ENCODE peak calls at places on chromosome 12, in five cellular contexts. One of them, this sample, is unnamed.

GRCh38 chr12:80701388-80701787 is 6.0 kb upstream of the MYF6 start:
- DNase-seq in kidney epithelial cell: no peak
- DNase-seq in GM23338: no peak
- DNase-seq in uterus: no peak
- DNase-seq in body of pancreas: no peak
- DNase-seq in this sample: no peak

GRCh38 chr12:47277972-47278448 is 198.3 kb upstream of the AMIGO2 start:
- DNase-seq in kidney epithelial cell: peak; percentile 90
- DNase-seq in GM23338: no peak
- DNase-seq in uterus: no peak
- DNase-seq in body of pancreas: no peak
- DNase-seq in this sample: no peak

GRCh38 chr12:5377997-5378596 is 53.8 kb upstream of the NTF3 start:
- DNase-seq in kidney epithelial cell: peak; percentile 39
- DNase-seq in GM23338: no peak
- DNase-seq in uterus: peak; percentile 65
- DNase-seq in body of pancreas: no peak
- DNase-seq in this sample: no peak

GRCh38 chr12:51520576-51521325 is 70.3 kb upstream of the SCN8A start:
- DNase-seq in kidney epithelial cell: no peak
- DNase-seq in GM23338: peak; percentile 79
- DNase-seq in uterus: no peak
- DNase-seq in body of pancreas: no peak
- DNase-seq in this sample: peak; percentile 82

GRCh38 chr12:123132951-123133619 is 17.8 kb downstream of the PITPNM2 start:
- DNase-seq in kidney epithelial cell: no peak
- DNase-seq in GM23338: no peak
- DNase-seq in uterus: no peak
- DNase-seq in body of pancreas: no peak
- DNase-seq in this sample: no peak

GRCh38 chr12:52425466-52425865 is 8.7 kb downstream of the KRT75 start:
- DNase-seq in kidney epithelial cell: no peak
- DNase-seq in GM23338: no peak
- DNase-seq in uterus: no peak
- DNase-seq in body of pancreas: no peak
- DNase-seq in this sample: no peak

GRCh38 chr12:102169922-102170698 is 27.5 kb downstream of the PMCH start:
- DNase-seq in kidney epithelial cell: no peak
- DNase-seq in GM23338: peak; percentile 59
- DNase-seq in uterus: no peak
- DNase-seq in body of pancreas: peak; percentile 16
- DNase-seq in this sample: peak; percentile 23

GRCh38 chr12:123083661-123084571 is 67.0 kb downstream of the PITPNM2 start:
- DNase-seq in kidney epithelial cell: no peak
- DNase-seq in GM23338: no peak
- DNase-seq in uterus: no peak
- DNase-seq in body of pancreas: no peak
- DNase-seq in this sample: no peak

GRCh38 chr12:91704446-91704845 is 441.2 kb downstream of the BTG1 start:
- DNase-seq in kidney epithelial cell: no peak
- DNase-seq in GM23338: no peak
- DNase-seq in uterus: no peak
- DNase-seq in body of pancreas: no peak
- DNase-seq in this sample: no peak

GRCh38 chr12:56413392-56413791 is 35.8 kb downstream of the TIMELESS start:
- DNase-seq in kidney epithelial cell: no peak
- DNase-seq in GM23338: peak; percentile 40
- DNase-seq in uterus: no peak
- DNase-seq in body of pancreas: peak; percentile 87
- DNase-seq in this sample: peak; percentile 65

GRCh38 chr12:110647669-110648068 is 33.7 kb downstream of the TCTN1 start:
- DNase-seq in kidney epithelial cell: no peak
- DNase-seq in GM23338: no peak
- DNase-seq in uterus: no peak
- DNase-seq in body of pancreas: no peak
- DNase-seq in this sample: no peak

GRCh38 chr12:79655036-79655435 is 35.7 kb downstream of the PAWR start:
- DNase-seq in kidney epithelial cell: no peak
- DNase-seq in GM23338: peak; percentile 66
- DNase-seq in uterus: no peak
- DNase-seq in body of pancreas: no peak
- DNase-seq in this sample: peak; percentile 19

GRCh38 chr12:63151898-63152700 is 1.1 kb upstream of the AVPR1A start:
- DNase-seq in kidney epithelial cell: peak; percentile 18
- DNase-seq in GM23338: peak; percentile 89
- DNase-seq in uterus: peak; percentile 39
- DNase-seq in body of pancreas: peak; percentile 54
- DNase-seq in this sample: peak; percentile 69
- H3K4me3 ChIP-seq in kidney epithelial cell: peak overlapping the region; percentile 32
- H3K4me3 ChIP-seq in GM23338: peak overlapping the region; percentile 78
- H3K4me3 ChIP-seq in uterus: peak overlapping the region; percentile 47
- H3K4me3 ChIP-seq in body of pancreas: no peak overlapping the region
- H3K4me3 ChIP-seq in this sample: peak overlapping the region; percentile 49

DNA sequence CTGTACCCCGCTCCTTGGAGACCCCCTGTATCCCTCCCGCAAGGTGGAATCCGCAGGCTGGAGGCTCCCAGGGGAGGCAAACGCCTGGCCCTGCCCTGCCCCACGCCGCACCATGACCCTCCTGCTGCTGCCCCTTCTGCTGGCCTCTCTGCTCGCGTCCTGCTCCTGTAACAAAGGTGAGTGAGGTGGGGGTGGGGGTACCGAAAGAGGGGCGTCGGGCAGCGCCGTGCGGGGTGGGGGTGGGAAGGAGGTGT is 293 bp downstream of the CLSTN3 start:
- DNase-seq in kidney epithelial cell: no peak
- DNase-seq in GM23338: peak; percentile 43
- DNase-seq in uterus: no peak
- DNase-seq in body of pancreas: no peak
- DNase-seq in this sample: no peak
- H3K27me3 ChIP-seq in kidney epithelial cell: no peaks in the 10 kb centered on the region
- H3K27me3 ChIP-seq in GM23338: no peaks in the 10 kb centered on the region
- H3K27me3 ChIP-seq in uterus: no peaks in the 10 kb centered on the region
- H3K27me3 ChIP-seq in body of pancreas: no peaks in the 10 kb centered on the region
- H3K27me3 ChIP-seq in this sample: peaks cover 22% of the 10 kb centered on the region

GRCh38 chr12:62947364-62947763 is 12.4 kb upstream of the PPM1H start:
- DNase-seq in kidney epithelial cell: no peak
- DNase-seq in GM23338: no peak
- DNase-seq in uterus: no peak
- DNase-seq in body of pancreas: no peak
- DNase-seq in this sample: no peak
- H3K4me3 ChIP-seq in kidney epithelial cell: no peak overlapping the region
- H3K4me3 ChIP-seq in GM23338: no peak overlapping the region
- H3K4me3 ChIP-seq in uterus: no peak overlapping the region
- H3K4me3 ChIP-seq in body of pancreas: no peak overlapping the region
- H3K4me3 ChIP-seq in this sample: no peak overlapping the region

GRCh38 chr12:114668151-114668891 is 15.7 kb downstream of the TBX3 start:
- DNase-seq in kidney epithelial cell: peak; percentile 41
- DNase-seq in GM23338: peak; percentile 93
- DNase-seq in uterus: peak; percentile 85
- DNase-seq in body of pancreas: peak; percentile 82
- DNase-seq in this sample: peak; percentile 92

GRCh38 chr12:114668905-114669304 is 15.1 kb downstream of the TBX3 start:
- DNase-seq in kidney epithelial cell: no peak
- DNase-seq in GM23338: peak; percentile 55
- DNase-seq in uterus: peak; percentile 56
- DNase-seq in body of pancreas: no peak
- DNase-seq in this sample: no peak

GRCh38 chr12:114667669-114668150 is 16.3 kb downstream of the TBX3 start:
- DNase-seq in kidney epithelial cell: no peak
- DNase-seq in GM23338: no peak
- DNase-seq in uterus: no peak
- DNase-seq in body of pancreas: no peak
- DNase-seq in this sample: no peak

GRCh38 chr12:114665411-114666181 is 18.4 kb downstream of the TBX3 start:
- DNase-seq in kidney epithelial cell: no peak
- DNase-seq in GM23338: peak; percentile 65
- DNase-seq in uterus: no peak
- DNase-seq in body of pancreas: no peak
- DNase-seq in this sample: peak; percentile 77

DNA sequence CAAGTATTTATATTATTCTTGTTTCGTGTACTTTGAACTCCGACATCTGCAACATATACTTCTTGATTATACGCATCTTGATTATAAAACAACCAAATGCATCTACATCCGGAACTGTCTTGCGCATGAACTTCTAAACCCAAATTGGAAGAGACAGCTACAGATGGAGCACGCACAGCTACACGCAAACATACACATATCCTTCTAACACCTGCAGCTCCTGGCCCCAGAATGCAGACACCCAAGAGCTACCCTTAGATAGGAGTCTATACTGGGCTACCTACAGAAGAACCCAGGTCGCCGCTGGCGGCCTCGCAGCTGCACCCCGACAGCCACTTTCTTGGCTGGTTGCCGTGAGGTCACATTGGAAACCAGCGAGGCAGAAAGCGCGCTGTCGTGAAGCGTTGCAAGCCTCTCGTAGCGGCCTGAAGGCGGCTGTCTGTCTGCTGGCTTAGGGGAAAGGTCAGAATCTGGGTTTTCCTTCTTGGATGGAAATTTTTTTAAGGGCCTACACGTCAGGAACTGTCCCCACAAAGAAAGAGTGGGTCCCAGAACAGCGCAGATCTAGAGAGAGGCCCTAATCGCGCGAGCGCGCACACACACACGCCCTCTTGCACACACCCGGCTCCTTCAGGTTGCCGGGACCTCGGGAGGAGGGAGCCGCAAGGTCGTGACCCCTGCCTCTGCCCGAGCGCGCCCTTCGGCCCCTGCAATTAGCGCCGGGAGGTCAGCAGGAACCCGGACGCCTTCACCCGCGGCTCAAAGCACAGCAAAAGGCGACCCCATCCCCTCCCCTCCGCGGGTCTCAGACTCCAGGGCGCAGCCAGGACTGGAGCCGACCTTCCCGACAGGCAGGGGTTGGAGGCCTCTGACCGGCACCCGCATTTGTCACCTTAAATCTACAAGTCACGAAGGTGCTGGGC is 17.0 kb downstream of the TBX3 start:
- DNase-seq in kidney epithelial cell: no peak
- DNase-seq in GM23338: peak; percentile 67
- DNase-seq in uterus: no peak
- DNase-seq in body of pancreas: no peak
- DNase-seq in this sample: peak; percentile 75
- H3K27me3 ChIP-seq in kidney epithelial cell: peaks cover 49% of the 10 kb centered on the region
- H3K27me3 ChIP-seq in GM23338: peaks cover 92% of the 10 kb centered on the region
- H3K27me3 ChIP-seq in uterus: no peaks in the 10 kb centered on the region
- H3K27me3 ChIP-seq in body of pancreas: peaks cover 4% of the 10 kb centered on the region
- H3K27me3 ChIP-seq in this sample: peaks cover 89% of the 10 kb centered on the region

GRCh38 chr12:24903305-24904088 is 45.4 kb downstream of the BCAT1 start:
- DNase-seq in kidney epithelial cell: no peak
- DNase-seq in GM23338: no peak
- DNase-seq in uterus: no peak
- DNase-seq in body of pancreas: no peak
- DNase-seq in this sample: no peak

GRCh38 chr12:24904871-24905270 is 44.0 kb downstream of the BCAT1 start:
- DNase-seq in kidney epithelial cell: no peak
- DNase-seq in GM23338: peak; percentile 52
- DNase-seq in uterus: no peak
- DNase-seq in body of pancreas: no peak
- DNase-seq in this sample: no peak

GRCh38 chr12:24905431-24905830 is 43.5 kb downstream of the BCAT1 start:
- DNase-seq in kidney epithelial cell: no peak
- DNase-seq in GM23338: no peak
- DNase-seq in uterus: no peak
- DNase-seq in body of pancreas: no peak
- DNase-seq in this sample: no peak

GRCh38 chr12:24901975-24902461 is 46.9 kb downstream of the BCAT1 start:
- DNase-seq in kidney epithelial cell: no peak
- DNase-seq in GM23338: peak; percentile 81
- DNase-seq in uterus: no peak
- DNase-seq in body of pancreas: no peak
- DNase-seq in this sample: peak; percentile 70

DNA sequence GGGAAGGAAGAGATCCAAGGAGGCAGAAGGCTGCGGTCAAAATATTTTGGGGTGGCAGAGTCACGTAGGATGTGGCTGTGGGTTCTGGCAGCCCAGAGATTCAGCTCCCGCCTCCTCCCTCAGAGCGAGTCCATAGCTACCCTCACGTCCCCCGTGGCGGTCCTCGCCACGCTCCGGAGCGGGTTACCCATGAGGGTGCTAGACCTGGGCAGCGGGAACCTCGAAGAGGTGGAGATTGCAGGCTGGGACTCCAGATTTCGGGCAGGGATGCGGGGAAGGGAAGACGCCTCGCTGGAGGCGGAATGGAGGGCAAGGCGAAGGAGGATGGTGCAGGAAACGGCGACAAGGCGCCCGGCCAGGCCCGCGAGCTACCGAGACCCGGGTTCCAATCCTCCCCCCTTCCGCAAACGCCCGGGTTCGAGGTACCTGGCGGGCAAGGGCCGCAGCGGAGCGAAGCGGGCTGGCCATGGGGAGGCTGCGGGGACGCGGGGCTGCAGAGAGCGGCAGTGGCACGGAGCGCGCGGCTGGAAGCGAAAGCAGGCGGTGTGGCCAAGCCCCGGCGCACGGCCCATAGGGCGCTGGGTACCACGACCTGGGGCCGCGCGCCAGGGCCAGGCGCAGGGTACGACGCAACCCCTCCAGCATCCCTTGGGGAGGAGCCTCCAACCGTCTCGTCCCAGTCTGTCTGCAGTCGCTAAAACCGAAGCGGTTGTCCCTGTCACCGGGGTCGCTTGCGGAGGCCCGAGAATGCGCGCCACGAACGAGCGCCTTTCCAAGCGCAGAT is 46.2 kb downstream of the BCAT1 start:
- DNase-seq in kidney epithelial cell: no peak
- DNase-seq in GM23338: peak; percentile 79
- DNase-seq in uterus: no peak
- DNase-seq in body of pancreas: no peak
- DNase-seq in this sample: peak; percentile 78
- H3K4me3 ChIP-seq in kidney epithelial cell: peak overlapping the region; percentile 51
- H3K4me3 ChIP-seq in GM23338: peak overlapping the region; percentile 84
- H3K4me3 ChIP-seq in uterus: peak overlapping the region; percentile 50
- H3K4me3 ChIP-seq in body of pancreas: no peak overlapping the region
- H3K4me3 ChIP-seq in this sample: peak overlapping the region; percentile 73